ENCODE peak calls at places on chromosome 11, in ten cellular contexts. One of them, this sample, is unnamed. For H3K27me3, the result is how much of the 10 kb centered on the place peaks cover.

GRCh38 chr11:26187639-26188038 is 144.3 kb upstream of the ANO3 start:
- DNase-seq in dorsolateral prefrontal cortex: no peak
- DNase-seq in fibroblast of lung: peak
- DNase-seq in GM23248: peak
- DNase-seq in brain microvascular endothelial cell: peak
- DNase-seq in tibial nerve: no peak
- DNase-seq in effector memory CD4-positive, alpha-beta T cell: no peak
- DNase-seq in stomach: no peak
- DNase-seq in adrenal gland: no peak
- DNase-seq in CD8-positive, alpha-beta memory T cell: no peak
- DNase-seq in this sample: no peak

GRCh38 chr11:107683807-107684206 is 28.0 kb downstream of the SLN start:
- DNase-seq in dorsolateral prefrontal cortex: no peak
- DNase-seq in fibroblast of lung: no peak
- DNase-seq in GM23248: peak
- DNase-seq in brain microvascular endothelial cell: no peak
- DNase-seq in tibial nerve: no peak
- DNase-seq in effector memory CD4-positive, alpha-beta T cell: no peak
- DNase-seq in stomach: no peak
- DNase-seq in adrenal gland: no peak
- DNase-seq in CD8-positive, alpha-beta memory T cell: no peak
- DNase-seq in this sample: no peak

GRCh38 chr11:78188809-78189724 is at the start of gene USP35:
- DNase-seq in dorsolateral prefrontal cortex: no peak
- DNase-seq in fibroblast of lung: no peak
- DNase-seq in GM23248: peak
- DNase-seq in brain microvascular endothelial cell: no peak
- DNase-seq in tibial nerve: no peak
- DNase-seq in effector memory CD4-positive, alpha-beta T cell: no peak
- DNase-seq in stomach: no peak
- DNase-seq in adrenal gland: no peak
- DNase-seq in CD8-positive, alpha-beta memory T cell: no peak
- DNase-seq in this sample: no peak

GRCh38 chr11:117833401-117833891 is 8.9 kb upstream of the FXYD2 start:
- DNase-seq in dorsolateral prefrontal cortex: no peak
- DNase-seq in fibroblast of lung: no peak
- DNase-seq in GM23248: no peak
- DNase-seq in brain microvascular endothelial cell: no peak
- DNase-seq in tibial nerve: no peak
- DNase-seq in effector memory CD4-positive, alpha-beta T cell: no peak
- DNase-seq in stomach: peak
- DNase-seq in adrenal gland: peak
- DNase-seq in CD8-positive, alpha-beta memory T cell: no peak
- DNase-seq in this sample: peak

GRCh38 chr11:110968348-110969062 is 256.3 kb upstream of the ARHGAP20 start:
- DNase-seq in dorsolateral prefrontal cortex: no peak
- DNase-seq in fibroblast of lung: peak
- DNase-seq in GM23248: peak
- DNase-seq in brain microvascular endothelial cell: no peak
- DNase-seq in tibial nerve: no peak
- DNase-seq in effector memory CD4-positive, alpha-beta T cell: no peak
- DNase-seq in stomach: no peak
- DNase-seq in adrenal gland: no peak
- DNase-seq in CD8-positive, alpha-beta memory T cell: no peak
- DNase-seq in this sample: no peak

GRCh38 chr11:124776865-124777645 is 15.0 kb upstream of the ESAM start:
- DNase-seq in dorsolateral prefrontal cortex: no peak
- DNase-seq in fibroblast of lung: no peak
- DNase-seq in GM23248: no peak
- DNase-seq in brain microvascular endothelial cell: no peak
- DNase-seq in tibial nerve: no peak
- DNase-seq in effector memory CD4-positive, alpha-beta T cell: no peak
- DNase-seq in stomach: no peak
- DNase-seq in adrenal gland: no peak
- DNase-seq in CD8-positive, alpha-beta memory T cell: no peak
- DNase-seq in this sample: no peak

GRCh38 chr11:13462928-13463778 is at the start of gene BTBD10:
- DNase-seq in dorsolateral prefrontal cortex: peak
- DNase-seq in fibroblast of lung: peak
- DNase-seq in GM23248: peak
- DNase-seq in brain microvascular endothelial cell: peak
- DNase-seq in tibial nerve: peak
- DNase-seq in effector memory CD4-positive, alpha-beta T cell: peak
- DNase-seq in stomach: peak
- DNase-seq in adrenal gland: peak
- DNase-seq in CD8-positive, alpha-beta memory T cell: peak
- DNase-seq in this sample: peak

GRCh38 chr11:40514124-40514523 is 945.3 kb downstream of the LRRC4C start:
- DNase-seq in dorsolateral prefrontal cortex: no peak
- DNase-seq in fibroblast of lung: peak
- DNase-seq in GM23248: no peak
- DNase-seq in brain microvascular endothelial cell: no peak
- DNase-seq in tibial nerve: no peak
- DNase-seq in effector memory CD4-positive, alpha-beta T cell: no peak
- DNase-seq in stomach: no peak
- DNase-seq in adrenal gland: no peak
- DNase-seq in CD8-positive, alpha-beta memory T cell: no peak
- DNase-seq in this sample: no peak

GRCh38 chr11:7573558-7574296 is 59.9 kb downstream of the PPFIBP2 start:
- DNase-seq in dorsolateral prefrontal cortex: no peak
- DNase-seq in fibroblast of lung: no peak
- DNase-seq in GM23248: no peak
- DNase-seq in brain microvascular endothelial cell: no peak
- DNase-seq in tibial nerve: no peak
- DNase-seq in effector memory CD4-positive, alpha-beta T cell: no peak
- DNase-seq in stomach: peak
- DNase-seq in adrenal gland: no peak
- DNase-seq in CD8-positive, alpha-beta memory T cell: no peak
- DNase-seq in this sample: no peak

GRCh38 chr11:130213979-130214281 is 54.3 kb downstream of the ST14 start:
- DNase-seq in dorsolateral prefrontal cortex: no peak
- DNase-seq in fibroblast of lung: no peak
- DNase-seq in GM23248: no peak
- DNase-seq in brain microvascular endothelial cell: no peak
- DNase-seq in tibial nerve: no peak
- DNase-seq in effector memory CD4-positive, alpha-beta T cell: no peak
- DNase-seq in stomach: peak
- DNase-seq in adrenal gland: no peak
- DNase-seq in CD8-positive, alpha-beta memory T cell: no peak
- DNase-seq in this sample: no peak

GRCh38 chr11:130214861-130215530 is 55.4 kb downstream of the ST14 start:
- DNase-seq in dorsolateral prefrontal cortex: no peak
- DNase-seq in fibroblast of lung: no peak
- DNase-seq in GM23248: no peak
- DNase-seq in brain microvascular endothelial cell: no peak
- DNase-seq in tibial nerve: no peak
- DNase-seq in effector memory CD4-positive, alpha-beta T cell: no peak
- DNase-seq in stomach: peak
- DNase-seq in adrenal gland: no peak
- DNase-seq in CD8-positive, alpha-beta memory T cell: no peak
- DNase-seq in this sample: no peak

GRCh38 chr11:130211781-130212401 is 52.3 kb downstream of the ST14 start:
- DNase-seq in dorsolateral prefrontal cortex: peak
- DNase-seq in fibroblast of lung: no peak
- DNase-seq in GM23248: no peak
- DNase-seq in brain microvascular endothelial cell: no peak
- DNase-seq in tibial nerve: no peak
- DNase-seq in effector memory CD4-positive, alpha-beta T cell: no peak
- DNase-seq in stomach: peak
- DNase-seq in adrenal gland: peak
- DNase-seq in CD8-positive, alpha-beta memory T cell: no peak
- DNase-seq in this sample: no peak

GRCh38 chr11:130212431-130212961 is 52.9 kb downstream of the ST14 start:
- DNase-seq in dorsolateral prefrontal cortex: peak
- DNase-seq in fibroblast of lung: no peak
- DNase-seq in GM23248: no peak
- DNase-seq in brain microvascular endothelial cell: no peak
- DNase-seq in tibial nerve: no peak
- DNase-seq in effector memory CD4-positive, alpha-beta T cell: no peak
- DNase-seq in stomach: peak
- DNase-seq in adrenal gland: peak
- DNase-seq in CD8-positive, alpha-beta memory T cell: no peak
- DNase-seq in this sample: no peak

GRCh38 chr11:130213143-130213978 is 53.8 kb downstream of the ST14 start:
- DNase-seq in dorsolateral prefrontal cortex: peak
- DNase-seq in fibroblast of lung: peak
- DNase-seq in GM23248: peak
- DNase-seq in brain microvascular endothelial cell: no peak
- DNase-seq in tibial nerve: peak
- DNase-seq in effector memory CD4-positive, alpha-beta T cell: peak
- DNase-seq in stomach: peak
- DNase-seq in adrenal gland: peak
- DNase-seq in CD8-positive, alpha-beta memory T cell: peak
- DNase-seq in this sample: peak
- H3K27me3 ChIP-seq in dorsolateral prefrontal cortex: under half
- H3K27me3 ChIP-seq in fibroblast of lung: under half
- H3K27me3 ChIP-seq in GM23248: under half
- H3K27me3 ChIP-seq in brain microvascular endothelial cell: under half
- H3K27me3 ChIP-seq in tibial nerve: under half
- H3K27me3 ChIP-seq in effector memory CD4-positive, alpha-beta T cell: under half
- H3K27me3 ChIP-seq in stomach: under half
- H3K27me3 ChIP-seq in adrenal gland: under half
- H3K27me3 ChIP-seq in CD8-positive, alpha-beta memory T cell: under half
- H3K27me3 ChIP-seq in this sample: under half

GRCh38 chr11:73913472-73913871 is 36.7 kb downstream of the PAAF1 start:
- DNase-seq in dorsolateral prefrontal cortex: no peak
- DNase-seq in fibroblast of lung: no peak
- DNase-seq in GM23248: no peak
- DNase-seq in brain microvascular endothelial cell: no peak
- DNase-seq in tibial nerve: no peak
- DNase-seq in effector memory CD4-positive, alpha-beta T cell: no peak
- DNase-seq in stomach: no peak
- DNase-seq in adrenal gland: no peak
- DNase-seq in CD8-positive, alpha-beta memory T cell: no peak
- DNase-seq in this sample: no peak

GRCh38 chr11:73907191-73907590 is 30.4 kb downstream of the PAAF1 start:
- DNase-seq in dorsolateral prefrontal cortex: no peak
- DNase-seq in fibroblast of lung: peak
- DNase-seq in GM23248: peak
- DNase-seq in brain microvascular endothelial cell: peak
- DNase-seq in tibial nerve: no peak
- DNase-seq in effector memory CD4-positive, alpha-beta T cell: peak
- DNase-seq in stomach: no peak
- DNase-seq in adrenal gland: peak
- DNase-seq in CD8-positive, alpha-beta memory T cell: peak
- DNase-seq in this sample: no peak

GRCh38 chr11:73914284-73914683 is 36.5 kb upstream of the DNAJB13 start:
- DNase-seq in dorsolateral prefrontal cortex: no peak
- DNase-seq in fibroblast of lung: no peak
- DNase-seq in GM23248: no peak
- DNase-seq in brain microvascular endothelial cell: no peak
- DNase-seq in tibial nerve: no peak
- DNase-seq in effector memory CD4-positive, alpha-beta T cell: no peak
- DNase-seq in stomach: no peak
- DNase-seq in adrenal gland: no peak
- DNase-seq in CD8-positive, alpha-beta memory T cell: no peak
- DNase-seq in this sample: no peak

GRCh38 chr11:73916435-73916834 is 34.4 kb upstream of the DNAJB13 start:
- DNase-seq in dorsolateral prefrontal cortex: no peak
- DNase-seq in fibroblast of lung: peak
- DNase-seq in GM23248: peak
- DNase-seq in brain microvascular endothelial cell: no peak
- DNase-seq in tibial nerve: no peak
- DNase-seq in effector memory CD4-positive, alpha-beta T cell: no peak
- DNase-seq in stomach: no peak
- DNase-seq in adrenal gland: no peak
- DNase-seq in CD8-positive, alpha-beta memory T cell: no peak
- DNase-seq in this sample: peak

GRCh38 chr11:73912045-73912444 is 35.2 kb downstream of the PAAF1 start:
- DNase-seq in dorsolateral prefrontal cortex: no peak
- DNase-seq in fibroblast of lung: no peak
- DNase-seq in GM23248: no peak
- DNase-seq in brain microvascular endothelial cell: no peak
- DNase-seq in tibial nerve: no peak
- DNase-seq in effector memory CD4-positive, alpha-beta T cell: no peak
- DNase-seq in stomach: no peak
- DNase-seq in adrenal gland: no peak
- DNase-seq in CD8-positive, alpha-beta memory T cell: no peak
- DNase-seq in this sample: no peak
- H3K27ac ChIP-seq in dorsolateral prefrontal cortex: no peak
- H3K27ac ChIP-seq in fibroblast of lung: no peak
- H3K27ac ChIP-seq in GM23248: no peak
- H3K27ac ChIP-seq in brain microvascular endothelial cell: no peak
- H3K27ac ChIP-seq in tibial nerve: no peak
- H3K27ac ChIP-seq in effector memory CD4-positive, alpha-beta T cell: no peak
- H3K27ac ChIP-seq in stomach: no peak
- H3K27ac ChIP-seq in adrenal gland: no peak
- H3K27ac ChIP-seq in CD8-positive, alpha-beta memory T cell: no peak
- H3K27ac ChIP-seq in this sample: no peak

GRCh38 chr11:17351510-17352176 is at the start of gene NCR3LG1:
- DNase-seq in dorsolateral prefrontal cortex: peak
- DNase-seq in fibroblast of lung: peak
- DNase-seq in GM23248: peak
- DNase-seq in brain microvascular endothelial cell: peak
- DNase-seq in tibial nerve: peak
- DNase-seq in effector memory CD4-positive, alpha-beta T cell: peak
- DNase-seq in stomach: peak
- DNase-seq in adrenal gland: peak
- DNase-seq in CD8-positive, alpha-beta memory T cell: peak
- DNase-seq in this sample: peak
- H3K27me3 ChIP-seq in dorsolateral prefrontal cortex: under half
- H3K27me3 ChIP-seq in fibroblast of lung: under half
- H3K27me3 ChIP-seq in GM23248: under half
- H3K27me3 ChIP-seq in brain microvascular endothelial cell: under half
- H3K27me3 ChIP-seq in tibial nerve: under half
- H3K27me3 ChIP-seq in effector memory CD4-positive, alpha-beta T cell: under half
- H3K27me3 ChIP-seq in stomach: under half
- H3K27me3 ChIP-seq in adrenal gland: under half
- H3K27me3 ChIP-seq in CD8-positive, alpha-beta memory T cell: under half
- H3K27me3 ChIP-seq in this sample: under half

DNA sequence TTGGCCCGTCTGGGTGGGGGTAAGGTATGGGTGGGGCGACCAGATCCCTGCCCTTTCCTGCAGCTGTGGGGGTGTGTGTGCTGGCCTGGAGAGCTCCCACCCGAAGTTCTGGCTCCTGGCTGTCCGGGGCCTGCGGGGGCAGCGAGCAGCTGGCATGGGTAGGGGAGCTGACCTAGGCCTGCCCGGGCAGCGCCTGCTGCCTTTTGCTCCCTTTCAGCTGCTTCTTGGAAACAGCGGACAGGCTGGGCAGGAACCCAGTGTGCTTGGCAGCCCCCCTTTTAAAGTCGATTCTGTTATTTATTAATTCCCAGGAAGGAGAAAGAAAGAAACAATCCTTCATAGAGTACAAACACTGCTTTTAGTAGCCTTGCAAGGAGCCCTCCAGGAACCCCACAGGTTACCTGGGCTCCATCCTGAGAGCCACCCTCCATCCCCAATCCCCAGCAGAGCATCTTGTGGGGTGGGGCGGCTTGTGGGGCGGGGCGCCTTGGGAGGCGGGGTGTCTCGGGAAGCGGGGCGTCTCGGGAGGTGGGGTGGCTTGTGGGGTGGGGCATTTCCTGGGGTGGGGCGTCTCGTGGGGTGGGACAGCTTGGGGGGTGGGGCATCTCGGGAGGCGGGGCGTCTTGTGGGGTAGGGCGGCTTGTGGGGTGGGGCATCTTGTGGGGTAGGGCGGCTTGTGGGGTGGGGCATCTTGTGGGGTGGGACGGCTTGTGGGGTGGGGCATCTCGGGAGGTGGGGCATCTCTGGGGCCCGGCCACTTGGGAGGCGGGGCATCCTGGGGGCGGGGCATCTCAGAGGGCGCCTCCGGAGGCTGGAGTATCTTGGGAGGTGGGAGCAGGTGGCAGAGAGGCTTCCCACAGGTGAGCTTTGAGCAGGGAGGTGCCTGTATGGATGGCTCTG is 7.0 kb downstream of the CD81 start:
- DNase-seq in dorsolateral prefrontal cortex: no peak
- DNase-seq in fibroblast of lung: no peak
- DNase-seq in GM23248: peak
- DNase-seq in brain microvascular endothelial cell: no peak
- DNase-seq in tibial nerve: no peak
- DNase-seq in effector memory CD4-positive, alpha-beta T cell: peak
- DNase-seq in stomach: no peak
- DNase-seq in adrenal gland: no peak
- DNase-seq in CD8-positive, alpha-beta memory T cell: peak
- DNase-seq in this sample: no peak
- H3K27ac ChIP-seq in dorsolateral prefrontal cortex: peak
- H3K27ac ChIP-seq in fibroblast of lung: peak
- H3K27ac ChIP-seq in GM23248: peak
- H3K27ac ChIP-seq in brain microvascular endothelial cell: no peak
- H3K27ac ChIP-seq in tibial nerve: peak
- H3K27ac ChIP-seq in effector memory CD4-positive, alpha-beta T cell: no peak
- H3K27ac ChIP-seq in stomach: peak
- H3K27ac ChIP-seq in adrenal gland: peak
- H3K27ac ChIP-seq in CD8-positive, alpha-beta memory T cell: peak
- H3K27ac ChIP-seq in this sample: peak